ENCODE peak calls at places on chromosomes 6 and 20, in ten cellular contexts. C, V, W, Z, X, N, G, Q, J and H are unnamed samples.

GRCh38 chr6:167566711-167567141 is 241.8 kb downstream of the TTLL2 start:
- DNase-seq in C (no peak), V (no peak), W (no peak), Z (no peak), X (no peak), N (no peak), G (no peak), Q (no peak), J (no peak), H (no peak)

GRCh38 chr6:162404926-162405325 is 322.6 kb downstream of the PRKN start:
- DNase-seq in C (no peak), V (no peak), W (no peak), Z (no peak), X (no peak), N (no peak), G (no peak), Q (no peak), J (no peak), H (no peak)

GRCh38 chr6:41489284-41489851 is 56.8 kb upstream of the FOXP4 start:
- DNase-seq in C (no peak), V (no peak), W (no peak), Z (no peak), X (no peak), N (no peak), G (no peak), Q (no peak), J (no peak), H (no peak)

GRCh38 chr20:25695532-25696383 is 895 bp downstream of the ZNF337 start:
- DNase-seq in C (peak), V (peak), W (no peak), Z (no peak), X (no peak), N (no peak), G (no peak), Q (peak), J (no peak), H (no peak)

GRCh38 chr20:33373735-33374605 is 27.3 kb downstream of the CDK5RAP1 start:
- DNase-seq in C (peak), V (no peak), W (no peak), Z (no peak), X (no peak), N (no peak), G (no peak), Q (no peak), J (no peak), H (no peak)

GRCh38 chr6:18335948-18336347 is 51.2 kb upstream of the RNF144B start:
- DNase-seq in C (no peak), V (no peak), W (no peak), Z (no peak), X (no peak), N (no peak), G (no peak), Q (no peak), J (no peak), H (no peak)

GRCh38 chr6:137025786-137026730 is 18.7 kb downstream of the IL20RA start:
- DNase-seq in C (no peak), V (no peak), W (no peak), Z (no peak), X (no peak), N (no peak), G (peak), Q (no peak), J (no peak), H (no peak)

GRCh38 chr20:15187612-15188011 is 850.2 kb upstream of the FLRT3 start:
- DNase-seq in C (no peak), V (no peak), W (no peak), Z (no peak), X (no peak), N (no peak), G (no peak), Q (no peak), J (no peak), H (no peak)

GRCh38 chr20:4022386-4023350 is 7.3 kb upstream of the RNF24 start:
- DNase-seq in C (peak), V (no peak), W (no peak), Z (no peak), X (no peak), N (no peak), G (no peak), Q (no peak), J (no peak), H (no peak)

GRCh38 chr6:26322645-26323482 is 42.1 kb upstream of the BTN3A2 start:
- DNase-seq in C (peak), V (peak), W (peak), Z (peak), X (no peak), N (peak), G (peak), Q (no peak), J (peak), H (peak)

GRCh38 chr6:36963451-36964290 is 9.1 kb downstream of the PI16 start:
- DNase-seq in C (no peak), V (peak), W (peak), Z (no peak), X (no peak), N (no peak), G (no peak), Q (peak), J (no peak), H (peak)

GRCh38 chr6:166813461-166813860 is 142.9 kb downstream of the RNASET2 start:
- DNase-seq in C (no peak), V (no peak), W (no peak), Z (no peak), X (no peak), N (no peak), G (no peak), Q (no peak), J (no peak), H (no peak)

GRCh38 chr20:24772667-24773066 is 176.4 kb upstream of the CST7 start:
- DNase-seq in C (no peak), V (no peak), W (no peak), Z (no peak), X (no peak), N (no peak), G (no peak), Q (no peak), J (no peak), H (no peak)

GRCh38 chr6:131059486-131059885 is 3.6 kb downstream of the EPB41L2 start:
- DNase-seq in C (no peak), V (no peak), W (no peak), Z (no peak), X (no peak), N (no peak), G (no peak), Q (no peak), J (no peak), H (no peak)

GRCh38 chr6:82237013-82237412 is 10.5 kb downstream of the IBTK start:
- DNase-seq in C (peak), V (no peak), W (no peak), Z (no peak), X (peak), N (no peak), G (no peak), Q (no peak), J (no peak), H (no peak)

GRCh38 chr6:2988426-2989331 is 11.0 kb upstream of the NQO2 start:
- DNase-seq in C (peak), V (peak), W (peak), Z (peak), X (peak), N (peak), G (peak), Q (peak), J (peak), H (peak)

GRCh38 chr6:74867286-74867685 is 338.6 kb downstream of the COL12A1 start:
- DNase-seq in C (no peak), V (no peak), W (no peak), Z (no peak), X (no peak), N (no peak), G (no peak), Q (no peak), J (no peak), H (no peak)